ENCODE peak calls at places on chromosomes 5 and 9, in five cellular contexts. E is GM10248, F is mammary epithelial cell, G is nephron progenitor cell, N is GM13977. Y is an unnamed sample.

GRCh38 chr5:73254634-73255033 is 81.6 kb downstream of the TMEM174 start:
- DNase-seq in E (no peak), F (no peak), G (no peak), N (no peak), Y (no peak)

GRCh38 chr9:4299006-4299795 is 667 bp downstream of the GLIS3 start:
- DNase-seq in E (peak), F (peak), G (peak), N (peak), Y (peak)

GRCh38 chr5:153461341-153461740 is 29.1 kb upstream of the GRIA1 start:
- DNase-seq in E (no peak), F (no peak), G (no peak), N (no peak), Y (no peak)

GRCh38 chr9:31347082-31347617 is 1037.3 kb upstream of the ACO1 start:
- DNase-seq in E (peak), F (peak), G (no peak), N (peak), Y (peak)

GRCh38 chr5:171315386-171315891 is 6.4 kb downstream of the TLX3 start:
- DNase-seq in E (no peak), F (no peak), G (peak), N (no peak), Y (no peak)

GRCh38 chr9:12930906-12931305 is 156.1 kb downstream of the LURAP1L start:
- DNase-seq in E (no peak), F (no peak), G (peak), N (no peak), Y (no peak)

GRCh38 chr9:93594041-93594756 is 17.8 kb downstream of the PHF2 start:
- DNase-seq in E (no peak), F (no peak), G (no peak), N (no peak), Y (no peak)

GRCh38 chr9:124010303-124010664 is 1.3 kb upstream of the LHX2 start:
- DNase-seq in E (no peak), F (no peak), G (no peak), N (no peak), Y (no peak)

GRCh38 chr5:173301695-173302545 is 26.3 kb downstream of the STC2 start:
- DNase-seq in E (no peak), F (no peak), G (peak), N (no peak), Y (no peak)

GRCh38 chr9:16413509-16414016 is 456.9 kb downstream of the BNC2 start:
- DNase-seq in E (no peak), F (peak), G (no peak), N (no peak), Y (no peak)

GRCh38 chr9:69118656-69119055 is 55.4 kb upstream of the TJP2 start:
- DNase-seq in E (no peak), F (no peak), G (no peak), N (no peak), Y (no peak)

GRCh38 chr9:34513567-34514214 is 9.1 kb downstream of the ENHO start:
- DNase-seq in E (no peak), F (no peak), G (peak), N (no peak), Y (no peak)

GRCh38 chr5:94884294-94884693 is 265.8 kb downstream of the SLF1 start:
- DNase-seq in E (no peak), F (no peak), G (peak), N (no peak), Y (no peak)

GRCh38 chr9:131874916-131875670 is 135.2 kb upstream of the RAPGEF1 start:
- DNase-seq in E (no peak), F (no peak), G (no peak), N (no peak), Y (no peak)

GRCh38 chr5:157266286-157267007 is 524 bp downstream of the CYFIP2 start:
- DNase-seq in E (peak), F (no peak), G (peak), N (peak), Y (peak)

GRCh38 chr5:95731571-95732554 is 727 bp downstream of the RHOBTB3 start:
- DNase-seq in E (peak), F (peak), G (peak), N (peak), Y (peak)

GRCh38 chr9:83322438-83322837 is 215.8 kb downstream of the FRMD3 start:
- DNase-seq in E (no peak), F (no peak), G (no peak), N (no peak), Y (no peak)

GRCh38 chr9:93650448-93650847 is 74.1 kb downstream of the PHF2 start:
- DNase-seq in E (no peak), F (no peak), G (no peak), N (no peak), Y (no peak)

GRCh38 chr9:127163409-127163808 is 41.0 kb upstream of the ANGPTL2 start:
- DNase-seq in E (no peak), F (peak), G (no peak), N (no peak), Y (peak)

GRCh38 chr5:154498597-154499393 is 20.8 kb upstream of the HAND1 start:
- DNase-seq in E (no peak), F (no peak), G (no peak), N (no peak), Y (no peak)

GRCh38 chr9:121359358-121360294 is 10.4 kb downstream of the STOM start:
- DNase-seq in E (no peak), F (no peak), G (no peak), N (no peak), Y (no peak)

GRCh38 chr5:32030226-32030625 is 143.9 kb downstream of the GOLPH3 start:
- DNase-seq in E (no peak), F (peak), G (no peak), N (no peak), Y (no peak)

GRCh38 chr5:160134332-160134731 is 15.1 kb upstream of the PWWP2A start:
- DNase-seq in E (no peak), F (no peak), G (no peak), N (no peak), Y (no peak)

GRCh38 chr5:154368041-154368800 is 77.6 kb upstream of the SAP30L start:
- DNase-seq in E (no peak), F (peak), G (no peak), N (no peak), Y (no peak)

GRCh38 chr5:75389430-75389829 is 52.4 kb downstream of the HMGCR start:
- DNase-seq in E (no peak), F (no peak), G (no peak), N (no peak), Y (peak)

GRCh38 chr5:160289721-160290120 is 22.6 kb downstream of the CCNJL start:
- DNase-seq in E (no peak), F (peak), G (no peak), N (no peak), Y (no peak)

GRCh38 chr5:96601811-96602244 is 60.3 kb upstream of the CAST start:
- DNase-seq in E (peak), F (peak), G (peak), N (peak), Y (peak)

GRCh38 chr5:64769856-64770255 is 1.1 kb downstream of the CWC27 start:
- DNase-seq in E (no peak), F (no peak), G (no peak), N (no peak), Y (no peak)

GRCh38 chr5:135010502-135011354 is 23.3 kb downstream of the PITX1 start:
- DNase-seq in E (no peak), F (no peak), G (no peak), N (no peak), Y (no peak)

GRCh38 chr5:173953528-173954090 is 35.4 kb upstream of the C5orf47 start:
- DNase-seq in E (no peak), F (no peak), G (no peak), N (no peak), Y (no peak)

GRCh38 chr5:141958773-141959172 is 771 bp upstream of the PCDH12 start:
- DNase-seq in E (no peak), F (peak), G (no peak), N (no peak), Y (peak)

GRCh38 chr5:123039673-123040072 is 3.1 kb upstream of the PPIC start:
- DNase-seq in E (no peak), F (no peak), G (no peak), N (no peak), Y (no peak)

DNA sequence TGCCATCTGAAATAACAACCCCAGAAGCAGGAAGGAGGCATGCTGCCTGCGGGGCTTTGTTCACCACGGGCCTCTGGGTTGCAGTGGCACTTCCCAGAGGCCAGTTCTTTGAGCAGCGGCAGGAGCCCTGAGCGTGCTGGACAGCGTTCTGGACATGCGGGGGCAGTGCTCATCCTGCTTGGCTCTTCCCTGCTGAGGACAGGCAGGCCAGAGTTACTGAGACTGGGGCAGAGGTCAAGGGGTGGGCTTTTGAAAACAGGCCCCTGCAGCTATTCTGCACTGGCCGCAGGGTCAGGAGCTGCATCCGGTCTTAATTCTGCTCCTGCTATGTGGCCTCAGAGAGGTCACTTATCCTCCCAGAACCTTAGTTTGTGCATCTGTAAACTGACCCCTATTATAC is 258.6 kb downstream of the FSTL4 start:
- DNase-seq in E (no peak), F (no peak), G (peak), N (no peak), Y (no peak)
- TF ChIP-seq CTCF in E (no peak), F (no peak), G (no peak), N (no peak), Y (no peak)

GRCh38 chr9:91048739-91049138 is 247.1 kb downstream of the SYK start:
- DNase-seq in E (no peak), F (no peak), G (no peak), N (no peak), Y (no peak)

GRCh38 chr9:91056917-91057316 is 255.3 kb downstream of the SYK start:
- DNase-seq in E (no peak), F (peak), G (no peak), N (no peak), Y (no peak)

GRCh38 chr9:91055845-91056244 is 254.2 kb downstream of the SYK start:
- DNase-seq in E (no peak), F (no peak), G (no peak), N (no peak), Y (no peak)

GRCh38 chr9:91047993-91048607 is 246.5 kb downstream of the SYK start:
- DNase-seq in E (no peak), F (peak), G (no peak), N (no peak), Y (peak)

DNA sequence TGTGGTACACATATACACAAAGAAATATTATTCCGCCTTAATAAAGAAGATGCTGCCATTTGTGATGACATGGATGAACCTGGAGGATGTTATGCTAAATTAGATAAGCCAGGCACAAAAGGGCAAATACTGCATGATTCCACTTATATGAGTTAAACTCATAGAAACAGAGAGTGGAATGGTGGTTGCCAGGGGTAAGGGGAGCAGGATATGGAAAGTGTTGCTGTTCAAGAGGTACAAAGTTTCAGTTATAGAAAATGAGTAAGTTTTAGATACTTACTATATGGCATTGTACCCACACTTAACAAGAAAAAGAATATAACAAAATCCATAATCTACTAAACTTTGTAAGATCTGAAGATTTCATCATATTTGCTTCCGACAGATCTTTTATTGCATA is 252.2 kb downstream of the SYK start:
- DNase-seq in E (no peak), F (no peak), G (no peak), N (no peak), Y (peak)
- TF ChIP-seq CTCF in E (no peak), F (no peak), G (no peak), N (no peak), Y (no peak)

DNA sequence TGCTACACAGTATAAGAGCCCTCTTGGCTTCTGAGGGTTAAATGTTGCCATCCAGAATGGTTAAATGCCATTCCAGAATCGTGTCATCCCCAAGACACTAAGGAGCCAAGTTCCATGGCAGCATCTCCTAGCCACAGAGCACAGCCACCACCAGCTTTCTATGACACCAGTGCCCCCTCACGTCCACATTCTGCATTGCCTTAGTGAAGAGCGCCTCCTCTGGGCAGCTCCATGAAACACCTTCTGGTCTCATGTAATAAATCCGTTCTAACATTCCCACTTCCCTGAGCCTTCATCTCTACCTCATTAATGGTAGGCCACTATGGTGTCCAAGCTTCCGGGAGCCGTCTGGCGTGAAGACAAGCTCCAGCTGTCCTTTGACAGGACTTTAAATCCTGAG is 12.4 kb downstream of the CBY3 start:
- DNase-seq in E (peak), F (peak), G (peak), N (peak), Y (peak)
- TF ChIP-seq CTCF in E (peak), F (peak), G (peak), N (peak), Y (peak)

DNA sequence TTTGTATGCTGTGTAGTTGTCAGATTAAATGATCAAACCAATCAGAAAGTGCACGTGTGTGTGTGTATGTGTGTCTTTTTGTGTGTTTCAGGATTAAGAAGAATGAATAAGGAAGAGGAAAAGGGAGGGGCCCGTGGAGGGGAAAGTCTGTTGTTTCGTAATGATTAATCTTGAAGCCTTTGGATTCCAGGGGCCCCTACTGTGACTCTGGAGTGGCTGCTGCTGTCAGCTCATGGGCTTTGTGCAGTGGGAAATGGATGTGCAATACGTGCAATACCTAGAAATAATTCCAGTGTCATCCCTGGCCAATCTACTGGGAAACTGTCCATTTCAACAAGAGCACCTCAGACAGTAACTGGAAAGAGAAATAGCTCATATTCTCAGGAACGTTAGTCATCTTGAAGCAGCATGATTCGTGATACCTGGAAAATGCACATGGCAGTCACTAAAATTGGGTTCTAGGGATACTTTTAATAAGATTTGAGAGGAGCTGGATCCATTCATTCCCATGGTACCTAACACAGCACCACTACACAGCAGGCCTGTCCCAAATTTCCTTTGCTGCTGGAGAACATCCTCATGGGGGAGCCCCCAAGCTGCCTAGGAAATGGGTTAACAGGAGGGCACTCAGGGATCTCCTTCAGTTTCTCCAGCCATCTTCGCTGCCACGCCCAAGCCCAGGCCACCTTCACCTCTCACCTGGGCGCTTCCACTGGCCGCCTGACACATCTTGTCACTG is 186.3 kb downstream of the NR3C1 start:
- DNase-seq in E (no peak), F (no peak), G (no peak), N (no peak), Y (peak)
- TF ChIP-seq CTCF in E (no peak), F (no peak), G (no peak), N (peak), Y (no peak)

GRCh38 chr5:66741394-66741793 is 145.2 kb downstream of the MAST4 start:
- DNase-seq in E (no peak), F (no peak), G (no peak), N (no peak), Y (no peak)

GRCh38 chr5:66743344-66743743 is 147.2 kb downstream of the MAST4 start:
- DNase-seq in E (no peak), F (no peak), G (no peak), N (no peak), Y (no peak)

GRCh38 chr5:66742896-66743247 is 146.7 kb downstream of the MAST4 start:
- DNase-seq in E (no peak), F (no peak), G (no peak), N (no peak), Y (no peak)

GRCh38 chr5:66744040-66744439 is 147.8 kb downstream of the MAST4 start:
- DNase-seq in E (no peak), F (peak), G (no peak), N (no peak), Y (peak)

GRCh38 chr5:66742083-66742895 is 146.1 kb downstream of the MAST4 start:
- DNase-seq in E (no peak), F (no peak), G (no peak), N (no peak), Y (peak)
- TF ChIP-seq CTCF in E (no peak), F (peak), G (peak), N (peak), Y (no peak)

Y was measured in activated CD8-positive, alpha-beta T cell treated with anti-CD3 and anti-CD28 coated beads for 36 hours.